ENCODE peak calls at places on chromosomes 11 and 22, in eight cellular contexts. Q is kidney tubule cell; X is H9; Y is amniotic stem cell; G is amygdala; S is RCC 7860; P is stimulated activated CD4-positive, alpha-beta T cell treated with anti-CD3 and anti-CD28 coated beads, Interleukin-1b, Interleukin-23, amount 100 ng/mL, for 1 hour; F is H54. C is an unnamed sample.
A peak's percentile ranks its signal among the peaks of the same experiment; 100 is the strongest.

GRCh38 chr11:125084057-125084416 is 20.9 kb downstream of the SLC37A2 start:
- DNase-seq in S (no peak), G (no peak), Y (no peak), P (no peak), F (no peak), Q (no peak), X (no peak), C (no peak)

GRCh38 chr11:8564526-8564925 is 29.5 kb downstream of the STK33 start:
- DNase-seq in G (no peak), S (no peak), Y (no peak), Q (no peak), X (no peak), F (no peak), P (no peak), C (no peak)

GRCh38 chr22:27810566-27810965 is 9.0 kb upstream of the MN1 start:
- DNase-seq in Q (peak; percentile 29), S (peak; percentile 5), P (no peak), F (peak; percentile 53), G (no peak), X (no peak), Y (peak; percentile 63), C (no peak)

GRCh38 chr22:29216011-29216872 is 10.5 kb downstream of the EMID1 start:
- DNase-seq in P (no peak), S (no peak), Q (no peak), G (no peak), X (no peak), F (no peak), Y (no peak), C (no peak)

GRCh38 chr22:43925433-43926348 is 2.1 kb downstream of the PNPLA3 start:
- DNase-seq in Y (no peak), S (no peak), P (no peak), Q (peak; percentile 29), G (no peak), X (peak; percentile 74), F (peak; percentile 55), C (no peak)

GRCh38 chr11:125457814-125458343 is 38.2 kb downstream of the FEZ1 start:
- DNase-seq in Y (peak; percentile 18), S (no peak), X (no peak), G (peak; percentile 55), F (no peak), P (no peak), Q (peak; percentile 41), C (no peak)

GRCh38 chr11:115716577-115717214 is 212.5 kb upstream of the CADM1 start:
- DNase-seq in S (no peak), X (no peak), G (no peak), F (no peak), Q (no peak), P (no peak), Y (no peak), C (no peak)

GRCh38 chr22:20203142-20204099 is 52.6 kb upstream of the CCDC188 start:
- DNase-seq in Q (peak; percentile 78), P (no peak), G (no peak), Y (no peak), S (peak; percentile 39), F (peak; percentile 54), X (peak; percentile 72), C (no peak)

GRCh38 chr11:121634889-121635288 is 182.1 kb upstream of the SORL1-AS1 start:
- DNase-seq in P (no peak), G (no peak), S (no peak), Y (peak; percentile 73), Q (peak; percentile 27), X (no peak), F (peak; percentile 24), C (no peak)

GRCh38 chr11:80155412-80156017 is 714.7 kb upstream of the TENM4 start:
- DNase-seq in P (no peak), Q (peak; percentile 50), G (no peak), X (no peak), Y (no peak), S (peak; percentile 35), F (no peak), C (no peak)

GRCh38 chr22:44129614-44129976 is 51.1 kb upstream of the PARVG start:
- DNase-seq in Q (no peak), G (no peak), P (no peak), S (no peak), F (no peak), Y (no peak), X (no peak), C (peak; percentile 37)

GRCh38 chr11:44408141-44408540 is 98.2 kb upstream of the ALX4 start:
- DNase-seq in S (no peak), F (no peak), Q (no peak), X (no peak), G (no peak), P (no peak), Y (no peak), C (no peak)

GRCh38 chr11:47329431-47329993 is 23.0 kb downstream of the MYBPC3 start:
- DNase-seq in Y (no peak), S (no peak), F (no peak), X (no peak), G (no peak), P (no peak), Q (no peak), C (no peak)

GRCh38 chr11:123532131-123532530 is 102.1 kb downstream of the GRAMD1B start:
- DNase-seq in S (no peak), Y (no peak), G (no peak), F (no peak), P (no peak), X (no peak), Q (no peak), C (no peak)

GRCh38 chr11:61529537-61530225 is 21.1 kb downstream of the LRRC10B start:
- DNase-seq in Q (peak; percentile 39), P (no peak), X (no peak), S (no peak), F (no peak), Y (no peak), G (no peak), C (no peak)

GRCh38 chr11:108662700-108663099 is 2.2 kb upstream of the DDX10 start:
- DNase-seq in G (no peak), X (no peak), Y (no peak), F (no peak), S (no peak), P (no peak), Q (no peak), C (no peak)

GRCh38 chr22:29306830-29307657 is 594 bp downstream of the GAS2L1 start:
- DNase-seq in Q (peak; percentile 79), P (no peak), Y (peak; percentile 72), G (no peak), S (peak; percentile 42), X (peak; percentile 80), F (peak; percentile 62), C (no peak)

GRCh38 chr22:30372915-30373314 is 14.3 kb downstream of the RNF215 start:
- DNase-seq in P (no peak), F (no peak), S (no peak), Q (no peak), X (no peak), Y (no peak), G (no peak), C (no peak)

GRCh38 chr11:67610302-67610868 is 3.6 kb downstream of the NDUFV1 start:
- DNase-seq in P (no peak), X (no peak), G (no peak), F (no peak), S (no peak), Y (no peak), Q (no peak), C (no peak)

GRCh38 chr11:23423119-23423518 is 562.8 kb upstream of the CCDC179 start:
- DNase-seq in S (no peak), X (no peak), G (no peak), F (no peak), Q (no peak), P (no peak), Y (peak; percentile 15), C (no peak)